ENCODE peak calls at places on chromosomes 1 and 21, in ten cellular contexts. V is Jurkat, Clone E6-1; O is astrocyte; K is lower lobe of right lung; L is hippocampal formation; Y is cerebellum; M is activated CD4-positive, alpha-beta T cell treated with anti-CD3 and anti-CD28 coated beads, Interleukin-2, amount 50 U/mL, for 4 hours; F is activated CD8-positive, alpha-beta memory T cell treated with anti-CD3 and anti-CD28 coated beads for 24 hours; Z is CD8-positive, alpha-beta memory T cell; J is stimulated activated CD8-positive, alpha-beta memory T cell treated with anti-CD3 and anti-CD28 coated beads, Interleukin-2, amount 100 ng/mL, for 1 hour. B is an unnamed sample.

GRCh38 chr21:34845521-34846213 is 176.9 kb downstream of the CLIC6 start:
- DNase-seq in V (no peak), O (peak; percentile 96), K (peak; percentile 68), L (no peak), Y (no peak), M (peak; percentile 14), F (peak; percentile 52), Z (no peak), J (no peak), B (no peak)

GRCh38 chr1:219913005-219913404 is 15.4 kb downstream of the SLC30A10 start:
- DNase-seq in V (no peak), O (no peak), K (no peak), L (no peak), Y (no peak), M (no peak), F (no peak), Z (no peak), J (no peak), B (no peak)

GRCh38 chr1:103170608-103171007 is 62.3 kb upstream of the COL11A1 start:
- DNase-seq in V (no peak), O (no peak), K (no peak), L (no peak), Y (no peak), M (no peak), F (no peak), Z (no peak), J (no peak), B (no peak)

GRCh38 chr1:230986976-230987375 is 8.1 kb downstream of the ARV1 start:
- DNase-seq in V (no peak), O (peak; percentile 73), K (no peak), L (no peak), Y (no peak), M (no peak), F (no peak), Z (no peak), J (no peak), B (no peak)

GRCh38 chr1:202205523-202206190 is 12.1 kb downstream of the LGR6 start:
- DNase-seq in V (no peak), O (no peak), K (no peak), L (no peak), Y (no peak), M (no peak), F (no peak), Z (no peak), J (no peak), B (no peak)

GRCh38 chr1:229883504-229884200 is 183.4 kb upstream of the GALNT2 start:
- DNase-seq in V (no peak), O (no peak), K (no peak), L (no peak), Y (no peak), M (no peak), F (peak; percentile 30), Z (no peak), J (no peak), B (no peak)

GRCh38 chr1:224116131-224116530 is 2.2 kb downstream of the FBXO28 start:
- DNase-seq in V (peak; percentile 70), O (peak; percentile 51), K (no peak), L (no peak), Y (peak; percentile 66), M (no peak), F (no peak), Z (no peak), J (no peak), B (no peak)

GRCh38 chr1:59292557-59292956 is 4.3 kb upstream of the FGGY start:
- DNase-seq in V (no peak), O (no peak), K (no peak), L (no peak), Y (no peak), M (no peak), F (no peak), Z (no peak), J (no peak), B (no peak)

GRCh38 chr1:25997759-25998074 is at the start of gene PAFAH2:
- DNase-seq in V (no peak), O (no peak), K (peak; percentile 65), L (no peak), Y (no peak), M (no peak), F (no peak), Z (no peak), J (no peak), B (no peak)

GRCh38 chr1:183244466-183244865 is 58.4 kb downstream of the LAMC2 start:
- DNase-seq in V (no peak), O (no peak), K (peak; percentile 64), L (no peak), Y (no peak), M (no peak), F (no peak), Z (no peak), J (no peak), B (no peak)

GRCh38 chr1:33296082-33296458 is 24.8 kb downstream of the A3GALT2 start:
- DNase-seq in V (no peak), O (no peak), K (no peak), L (no peak), Y (peak; percentile 85), M (no peak), F (no peak), Z (no peak), J (no peak), B (no peak)